ENCODE peak calls at places on chromosomes 12 and 14, in five cellular contexts. W, F, E, P and U are unnamed samples.

GRCh38 chr12:122646568-122647220 is 56.5 kb downstream of the HCAR2 start:
- DNase-seq in F (no peak), P (no peak), E (no peak), W (no peak), U (peak; percentile 74)

GRCh38 chr12:66663605-66664004 is 15.3 kb downstream of the GRIP1 start:
- DNase-seq in F (no peak), W (no peak), P (no peak), E (no peak), U (no peak)

GRCh38 chr14:61511558-61511924 is 183.8 kb upstream of the HIF1A start:
- DNase-seq in E (no peak), W (no peak), F (no peak), P (no peak), U (no peak)

GRCh38 chr14:104425171-104425681 is 154.3 kb upstream of the C14orf180 start:
- DNase-seq in F (no peak), E (no peak), P (no peak), W (no peak), U (no peak)

GRCh38 chr12:130186631-130187269 is 24.5 kb downstream of the FZD10 start:
- DNase-seq in P (no peak), E (no peak), F (no peak), W (peak; percentile 24), U (peak; percentile 88)

GRCh38 chr12:59763835-59764234 is 168.0 kb downstream of the SLC16A7 start:
- DNase-seq in E (no peak), W (no peak), P (no peak), F (no peak), U (no peak)

GRCh38 chr14:105439710-105440553 is 20.3 kb downstream of the MTA1 start:
- DNase-seq in F (peak; percentile 38), E (no peak), P (no peak), W (peak; percentile 60), U (no peak)

GRCh38 chr12:51592034-51592705 is 1.1 kb downstream of the SCN8A start:
- DNase-seq in E (peak; percentile 26), F (no peak), W (no peak), P (peak; percentile 23), U (no peak)

GRCh38 chr14:41891624-41892023 is 284.9 kb downstream of the LRFN5 start:
- DNase-seq in F (no peak), E (no peak), W (no peak), P (no peak), U (no peak)

GRCh38 chr12:64039285-64039871 is 182.7 kb downstream of the KICS2 start:
- DNase-seq in E (no peak), W (no peak), P (peak; percentile 19), F (no peak), U (no peak)

GRCh38 chr14:99277534-99277933 is 5.5 kb upstream of the BCL11B start:
- DNase-seq in F (no peak), W (no peak), P (no peak), E (no peak), U (no peak)

GRCh38 chr14:89955022-89955414 is 488 bp upstream of the EFCAB11 start:
- DNase-seq in E (no peak), F (no peak), P (no peak), W (no peak), U (no peak)

GRCh38 chr14:102923920-102924486 is 1.5 kb downstream of the AMN start:
- DNase-seq in P (no peak), F (no peak), W (no peak), E (no peak), U (no peak)

GRCh38 chr12:50637870-50638481 is 125.9 kb upstream of the ATF1 start:
- DNase-seq in P (peak; percentile 66), F (no peak), E (no peak), W (peak; percentile 35), U (peak; percentile 50)

GRCh38 chr14:23163830-23164229 is 19.6 kb downstream of the SLC7A8 start:
- DNase-seq in P (no peak), W (no peak), E (no peak), F (no peak), U (no peak)

GRCh38 chr12:38138225-38139221 is 178.1 kb upstream of the ALG10B start:
- DNase-seq in F (peak; percentile 60), E (peak; percentile 67), P (peak; percentile 56), W (peak; percentile 72), U (peak; percentile 69)

GRCh38 chr12:53324113-53324778 is 2.8 kb upstream of the AAAS start:
- DNase-seq in P (peak; percentile 64), W (no peak), F (peak; percentile 66), E (no peak), U (no peak)

GRCh38 chr12:98431089-98431488 is 84.3 kb upstream of the TMPO start:
- DNase-seq in P (no peak), F (no peak), W (no peak), E (no peak), U (no peak)

GRCh38 chr14:31159682-31160296 is 47.8 kb downstream of the HECTD1 start:
- DNase-seq in E (no peak), P (no peak), F (no peak), W (no peak), U (no peak)

GRCh38 chr12:121260091-121260490 is 36.4 kb downstream of the CAMKK2 start:
- DNase-seq in E (no peak), W (no peak), F (no peak), P (no peak), U (no peak)

GRCh38 chr14:68208218-68208617 is 388.6 kb downstream of the RAD51B start:
- DNase-seq in F (no peak), E (no peak), W (no peak), P (no peak), U (no peak)

GRCh38 chr12:75738486-75738885 is 227.1 kb upstream of the KRR1 start:
- DNase-seq in F (peak; percentile 40), W (no peak), P (no peak), E (no peak), U (no peak)

GRCh38 chr12:32107376-32108267 is 975 bp downstream of the BICD1 start:
- DNase-seq in P (peak; percentile 48), E (no peak), F (peak; percentile 12), W (peak; percentile 31), U (peak; percentile 63)

GRCh38 chr12:47867496-47867941 is 37.3 kb downstream of the VDR start:
- DNase-seq in W (no peak), P (no peak), F (no peak), E (no peak), U (peak; percentile 70)

DNA sequence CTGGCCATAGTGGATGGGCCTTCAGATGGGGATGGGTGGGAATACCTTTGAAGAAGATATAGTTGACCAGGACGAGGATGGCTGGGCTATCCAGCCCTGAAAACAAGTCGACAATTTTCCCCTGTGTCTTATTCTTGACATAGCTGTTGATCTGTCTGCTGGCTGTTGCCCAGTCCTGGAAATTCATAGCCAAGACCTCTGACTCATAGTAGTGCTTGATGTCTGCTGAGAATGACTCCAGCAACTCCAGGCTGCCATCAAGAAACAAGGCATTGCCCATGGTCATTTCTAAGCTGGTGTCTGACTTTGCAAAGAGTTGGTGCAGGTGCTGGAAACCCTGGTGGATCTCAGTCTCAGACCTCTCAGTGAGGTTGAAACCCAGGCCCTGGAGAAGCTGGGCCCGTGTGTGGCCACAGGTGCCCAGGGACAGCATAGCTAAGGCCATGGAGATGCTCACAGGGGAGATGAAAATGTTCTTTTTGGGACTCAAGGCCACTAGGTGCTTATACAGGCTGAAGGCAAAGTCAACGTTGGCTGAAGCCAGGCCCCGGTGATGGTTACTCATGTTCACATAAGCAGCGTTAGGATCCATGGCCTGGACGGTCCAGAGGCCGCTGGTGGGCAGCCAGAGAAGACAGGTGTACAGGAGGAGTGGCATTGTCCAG is 9.0 kb downstream of the SERPINA6 start:
- DNase-seq in E (no peak), W (no peak), F (no peak), P (no peak), U (no peak)
- TF ChIP-seq CTCF in E (no peak), W (no peak), F (no peak), P (no peak), U (no peak)

GRCh38 chr14:50229646-50230045 is 1.7 kb downstream of the SOS2 start:
- DNase-seq in P (no peak), F (no peak), W (no peak), E (no peak), U (no peak)

GRCh38 chr14:50232276-50232642 is 881 bp upstream of the SOS2 start:
- DNase-seq in E (no peak), P (no peak), F (peak; percentile 25), W (no peak), U (no peak)

GRCh38 chr14:50233335-50234250 is 2.2 kb upstream of the SOS2 start:
- DNase-seq in F (no peak), E (no peak), W (no peak), P (no peak), U (no peak)

GRCh38 chr14:50230601-50231474 is 540 bp downstream of the SOS2 start:
- DNase-seq in E (peak; percentile 38), F (peak; percentile 40), W (peak; percentile 33), P (peak; percentile 26), U (peak; percentile 45)

GRCh38 chr14:50231475-50232275 is at the start of gene SOS2:
- DNase-seq in P (peak; percentile 97), F (peak; percentile 91), W (peak; percentile 81), E (peak; percentile 91), U (peak; percentile 75)
- TF ChIP-seq CTCF in P (peak; percentile 13), F (no peak), W (peak; percentile 8), E (no peak), U (no peak)

GRCh38 chr14:73846944-73847343 is 4.7 kb upstream of the PTGR2 start:
- DNase-seq in F (no peak), P (no peak), E (no peak), W (no peak), U (no peak)

GRCh38 chr14:73850940-73851339 is 691 bp upstream of the PTGR2 start:
- DNase-seq in P (peak; percentile 55), E (no peak), F (no peak), W (no peak), U (peak; percentile 64)

DNA sequence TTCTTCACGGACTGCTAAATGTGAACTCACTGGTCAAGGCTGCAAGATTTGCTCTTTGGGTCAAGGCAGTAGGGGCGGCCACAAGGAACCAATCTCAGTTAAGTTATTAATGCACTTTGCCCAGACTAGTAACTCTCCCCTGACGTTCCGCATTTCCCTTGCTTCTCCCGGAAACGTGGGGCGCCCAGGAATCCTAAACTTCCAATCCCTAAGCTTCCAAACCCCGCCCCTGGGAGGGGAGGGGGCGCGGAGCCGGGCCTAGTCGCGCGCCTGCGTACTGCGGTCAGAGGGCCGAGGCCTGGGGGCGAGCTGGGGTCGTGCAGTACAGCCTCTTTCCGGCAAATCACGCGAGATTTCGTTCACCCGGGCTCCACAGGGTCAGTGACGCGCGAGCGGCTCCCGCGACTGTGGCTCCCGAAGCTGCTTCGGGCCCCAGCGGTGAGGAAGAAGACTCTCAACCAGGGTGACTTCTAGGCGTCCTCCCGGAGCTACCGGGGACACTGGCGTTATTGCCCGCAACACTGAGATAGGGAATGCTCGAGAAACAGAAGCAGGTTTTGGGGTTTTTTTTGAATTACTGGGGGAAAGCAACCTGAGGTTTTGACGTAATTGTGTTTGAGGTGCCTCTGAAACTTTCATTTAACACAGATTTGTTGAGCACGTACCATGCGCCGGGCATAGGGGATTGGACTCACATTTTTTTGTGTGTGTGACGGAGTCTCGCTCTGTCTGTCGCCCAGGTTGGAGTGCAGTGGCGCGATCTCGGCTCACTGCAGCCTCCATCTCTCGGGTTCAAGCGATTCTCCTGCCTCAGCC is at the start of gene PTGR2:
- DNase-seq in F (peak; percentile 97), E (peak; percentile 98), W (peak; percentile 99), P (peak; percentile 99), U (peak; percentile 99)
- TF ChIP-seq CTCF in F (no peak), E (no peak), W (no peak), P (peak; percentile 6), U (no peak)

DNA sequence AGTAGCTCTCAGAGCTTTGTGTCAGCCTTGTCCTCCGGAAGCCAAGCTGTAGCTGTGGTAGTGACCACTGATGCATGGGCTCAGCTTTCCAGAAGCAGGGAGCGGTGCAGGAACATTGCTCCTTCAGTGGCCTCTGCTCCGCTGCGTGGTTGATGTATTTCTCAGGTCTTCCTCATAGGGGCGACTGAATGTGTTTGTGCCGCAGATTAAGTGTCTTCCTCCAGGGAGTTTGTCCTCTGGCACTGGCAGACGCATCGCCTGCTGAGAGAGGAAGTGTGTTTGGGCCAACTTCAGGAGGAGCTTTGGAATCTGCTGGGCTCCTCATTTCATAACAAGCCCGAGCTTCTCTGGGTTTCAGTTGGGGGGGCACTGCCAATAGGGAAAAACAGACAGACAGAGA is 69.2 kb upstream of the PRIMA1 start:
- DNase-seq in W (no peak), P (peak; percentile 47), F (peak; percentile 31), E (peak; percentile 17), U (no peak)
- TF ChIP-seq CTCF in W (no peak), P (peak; percentile 20), F (peak; percentile 18), E (no peak), U (no peak)